ENCODE peak calls at places on chromosomes 12 and 14, in nine cellular contexts. N is hepatocyte, B is GM23248, Y is fibroblast of lung, C is A673, X is mammary epithelial cell, F is DND-41, M is PC-3, K is neural progenitor cell. A is an unnamed sample.

GRCh38 chr12:12323606-12324005 is 26.4 kb downstream of the MANSC1 start:
- DNase-seq in K (no peak), C (no peak), M (no peak), B (peak; percentile 10), F (no peak), Y (no peak), X (no peak), N (no peak), A (no peak)

GRCh38 chr14:88986146-88986841 is 161.8 kb downstream of the TTC8 start:
- DNase-seq in C (no peak), M (peak; percentile 74), K (no peak), X (peak; percentile 72), F (no peak), B (peak; percentile 83), Y (peak; percentile 78), N (peak; percentile 53), A (no peak)

GRCh38 chr14:30966415-30967363 is 58.8 kb upstream of the AP4S1 start:
- DNase-seq in B (no peak), X (peak; percentile 7), F (no peak), C (no peak), K (no peak), Y (no peak), N (no peak), M (peak; percentile 98), A (no peak)

GRCh38 chr12:32032205-32032810 is 73.1 kb downstream of the RESF1 start:
- DNase-seq in F (no peak), Y (peak; percentile 53), X (no peak), B (peak; percentile 56), M (peak; percentile 12), N (peak; percentile 41), K (no peak), C (no peak), A (no peak)

GRCh38 chr12:57124259-57124877 is 3.9 kb upstream of the LRP1 start:
- DNase-seq in K (peak; percentile 83), N (peak; percentile 88), C (peak; percentile 86), F (peak; percentile 79), X (peak; percentile 55), B (peak; percentile 79), M (peak; percentile 87), Y (peak; percentile 79), A (no peak)

GRCh38 chr14:61320806-61321384 is 484 bp upstream of the PRKCH start:
- DNase-seq in B (no peak), F (no peak), M (peak; percentile 74), K (no peak), X (no peak), N (peak; percentile 10), C (no peak), Y (no peak), A (no peak)

GRCh38 chr12:50088577-50089335 is 3.6 kb downstream of the SMARCD1 start:
- DNase-seq in B (peak; percentile 69), C (peak; percentile 66), M (peak; percentile 88), K (peak; percentile 80), F (peak; percentile 64), X (peak; percentile 73), Y (peak; percentile 60), N (peak; percentile 85), A (no peak)

GRCh38 chr12:82708507-82708906 is 21.8 kb downstream of the TMTC2 start:
- DNase-seq in M (no peak), K (peak; percentile 64), F (no peak), N (no peak), Y (peak; percentile 5), B (peak; percentile 17), C (peak; percentile 62), X (no peak), A (peak; percentile 13)

GRCh38 chr14:94462219-94462551 is 9.6 kb upstream of the SERPINA11 start:
- DNase-seq in M (no peak), C (no peak), N (no peak), Y (no peak), X (no peak), F (no peak), K (no peak), B (no peak), A (no peak)

GRCh38 chr12:56758728-56759269 is 4.3 kb upstream of the HSD17B6 start:
- DNase-seq in F (no peak), M (no peak), N (no peak), X (no peak), Y (peak; percentile 29), B (no peak), C (no peak), K (no peak), A (no peak)

GRCh38 chr14:96077983-96078686 is 39.0 kb downstream of the C14orf132 start:
- DNase-seq in X (peak; percentile 82), B (no peak), N (no peak), F (no peak), Y (no peak), K (no peak), M (no peak), C (no peak), A (no peak)

GRCh38 chr12:75994069-75994740 is 37.4 kb downstream of the PHLDA1 start:
- DNase-seq in N (no peak), C (no peak), B (no peak), K (no peak), Y (no peak), X (no peak), F (no peak), M (no peak), A (no peak)

DNA sequence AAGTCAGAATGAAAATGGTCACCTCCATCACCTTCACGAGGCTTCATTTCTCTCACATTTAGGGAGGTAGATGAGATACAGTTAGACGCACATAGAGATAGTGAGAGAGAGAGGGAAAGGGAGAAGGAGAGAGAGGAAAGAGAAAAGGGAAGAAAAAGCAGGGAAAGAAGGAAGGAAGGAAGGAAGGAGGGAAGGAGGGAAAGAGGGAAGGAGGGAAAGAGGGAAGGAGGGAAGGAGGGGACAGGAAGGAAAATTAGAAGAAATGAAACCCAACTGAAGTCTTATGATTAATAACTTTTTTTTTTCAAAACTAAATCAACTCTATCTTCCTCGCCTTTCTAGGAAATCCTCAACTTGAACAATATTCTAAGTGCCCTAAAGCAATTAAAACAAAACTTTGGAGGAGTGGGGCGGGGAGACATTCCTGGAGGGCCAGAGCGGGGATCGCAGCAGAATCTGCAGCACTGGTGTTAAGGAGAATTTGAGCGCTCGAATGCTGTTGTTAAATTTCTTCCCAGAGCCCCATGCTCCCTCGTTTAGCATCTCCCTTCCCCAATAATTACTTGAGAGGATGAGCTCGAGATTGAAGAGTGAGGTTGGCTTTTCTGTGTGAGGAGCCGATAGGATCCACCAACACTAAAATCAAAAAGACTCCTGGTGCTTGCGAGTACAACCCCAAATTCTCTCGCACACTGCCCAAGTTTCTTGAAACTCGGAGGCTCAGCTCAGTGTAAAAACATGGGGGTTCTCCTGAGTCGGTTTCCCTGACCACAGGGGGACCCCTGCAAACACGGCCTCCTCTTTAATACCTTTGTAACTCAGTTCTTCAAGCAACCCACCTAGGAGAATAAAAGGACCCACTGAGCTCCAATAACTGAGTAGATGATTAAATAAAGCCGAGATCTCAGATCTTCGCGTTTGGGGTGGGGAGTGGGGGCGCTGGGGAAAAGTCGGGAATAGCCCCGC is 10.4 kb upstream of the FOXG1 start:
- DNase-seq in B (no peak), C (no peak), X (no peak), Y (no peak), K (peak; percentile 25), N (no peak), F (no peak), M (no peak), A (no peak)
- TF ChIP-seq EZH2 in B (peak; percentile 87), C (no peak), X (peak; percentile 67), Y (peak; percentile 81), K (no peak), N (no peak), F (no peak), M (no peak), A (peak; percentile 90)

GRCh38 chr12:27970391-27970980 is 2.0 kb downstream of the PTHLH start:
- DNase-seq in F (no peak), B (peak; percentile 78), N (peak; percentile 47), K (peak; percentile 74), Y (peak; percentile 35), X (peak; percentile 66), C (peak; percentile 60), M (peak; percentile 87), A (peak; percentile 69)

GRCh38 chr12:27970981-27971489 is 1.5 kb downstream of the PTHLH start:
- DNase-seq in C (no peak), B (peak; percentile 37), K (peak; percentile 61), F (no peak), X (no peak), Y (peak; percentile 23), N (peak; percentile 16), M (peak; percentile 90), A (no peak)

GRCh38 chr12:27972721-27973120 is at the start of gene PTHLH:
- DNase-seq in Y (no peak), N (no peak), K (no peak), M (peak; percentile 65), C (no peak), B (peak; percentile 8), X (no peak), F (no peak), A (no peak)

GRCh38 chr12:27969901-27970390 is 2.6 kb downstream of the PTHLH start:
- DNase-seq in Y (no peak), K (peak; percentile 90), N (peak; percentile 76), M (peak; percentile 100), C (peak; percentile 81), X (peak; percentile 95), F (no peak), B (peak; percentile 82), A (peak; percentile 82)

GRCh38 chr12:27971606-27972005 is 927 bp downstream of the PTHLH start:
- DNase-seq in K (no peak), F (no peak), N (peak; percentile 7), C (no peak), B (no peak), M (peak; percentile 67), X (no peak), Y (no peak), A (no peak)
- TF ChIP-seq EZH2 in K (no peak), F (no peak), N (no peak), C (no peak), B (no peak), M (no peak), X (no peak), Y (no peak), A (peak; percentile 12)

DNA sequence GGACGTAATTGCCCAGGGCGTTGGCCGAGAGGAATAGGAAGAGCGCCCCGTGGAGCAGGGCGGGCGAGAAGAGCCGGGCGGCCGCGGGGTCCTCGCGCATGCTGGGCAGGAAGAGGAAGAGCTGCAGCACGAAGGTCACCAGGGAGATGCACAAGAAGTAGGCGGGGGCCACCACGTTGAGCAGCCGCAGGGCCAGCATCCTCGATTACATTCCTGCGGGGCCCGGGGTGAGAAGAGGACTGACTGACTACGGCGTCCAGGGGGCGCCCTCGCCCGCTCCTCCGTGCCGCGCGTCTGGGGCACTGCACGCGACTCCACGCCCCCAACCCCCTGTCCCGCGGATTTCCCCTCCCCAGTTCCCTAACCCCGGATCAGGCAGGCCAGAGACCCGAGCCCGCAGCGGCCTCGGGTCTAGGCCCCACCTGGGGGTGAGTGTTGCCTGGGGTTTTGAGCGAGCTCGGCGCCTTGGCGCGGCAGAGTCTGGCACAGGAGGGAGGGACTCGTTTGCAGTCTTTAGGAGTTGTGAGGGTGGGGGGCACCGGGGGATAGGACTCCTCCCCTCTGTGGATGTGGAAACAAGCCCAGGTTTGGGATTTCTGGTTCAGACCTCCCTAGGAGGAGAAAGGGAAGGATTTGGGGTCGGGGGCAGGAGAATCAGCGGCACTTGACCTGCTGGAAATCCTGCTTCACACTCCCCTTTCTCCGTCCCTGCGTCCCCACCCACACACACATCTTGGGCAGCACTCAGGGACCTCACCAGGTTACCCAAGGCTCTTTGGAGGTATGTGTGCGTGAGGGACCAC is 1.9 kb downstream of the ZDHHC22 start:
- DNase-seq in M (peak; percentile 52), B (peak; percentile 53), K (peak; percentile 90), C (peak; percentile 72), X (no peak), F (no peak), N (peak; percentile 64), Y (no peak), A (peak; percentile 93)
- TF ChIP-seq EZH2 in M (no peak), B (peak; percentile 51), K (no peak), C (no peak), X (no peak), F (no peak), N (no peak), Y (peak; percentile 85), A (peak; percentile 28)

GRCh38 chr12:53985358-53985899 is 483 bp downstream of the HOXC10 start:
- DNase-seq in F (no peak), K (no peak), C (peak; percentile 67), X (no peak), N (no peak), M (no peak), Y (no peak), B (peak; percentile 31), A (no peak)
- TF ChIP-seq EZH2 in F (no peak), K (no peak), C (no peak), X (no peak), N (no peak), M (no peak), Y (peak; percentile 91), B (peak; percentile 94), A (no peak)

A was measured in H1.